ENCODE peak calls at places on chromosomes 2 and 18, in nine cellular contexts. L, N, H, M, K, E, Q, I and R are unnamed samples.

GRCh38 chr2:29502452-29502851 is 387.2 kb downstream of the CLIP4 start:
- DNase-seq in L (no peak), N (no peak), H (peak), M (no peak), K (no peak), E (no peak), Q (no peak), I (no peak), R (no peak)

GRCh38 chr2:19187323-19188020 is 171.0 kb downstream of the OSR1 start:
- DNase-seq in L (no peak), N (no peak), H (peak), M (no peak), K (no peak), E (no peak), Q (peak), I (no peak), R (no peak)

GRCh38 chr18:76457957-76458356 is 37.1 kb downstream of the ZNF516 start:
- DNase-seq in L (no peak), N (no peak), H (no peak), M (no peak), K (no peak), E (no peak), Q (no peak), I (no peak), R (no peak)

GRCh38 chr2:64695656-64696310 is 42.1 kb upstream of the SERTAD2 start:
- DNase-seq in L (no peak), N (no peak), H (no peak), M (no peak), K (no peak), E (no peak), Q (no peak), I (no peak), R (no peak)

GRCh38 chr18:59839241-59839640 is 60.6 kb upstream of the PMAIP1 start:
- DNase-seq in L (no peak), N (no peak), H (no peak), M (no peak), K (no peak), E (no peak), Q (no peak), I (no peak), R (no peak)

GRCh38 chr2:145931836-145932352 is 1412.0 kb upstream of the ZEB2 start:
- DNase-seq in L (no peak), N (no peak), H (no peak), M (no peak), K (no peak), E (no peak), Q (no peak), I (no peak), R (no peak)

GRCh38 chr18:47718646-47719045 is 211.8 kb downstream of the SMAD2 start:
- DNase-seq in L (no peak), N (no peak), H (no peak), M (no peak), K (no peak), E (no peak), Q (no peak), I (no peak), R (no peak)

GRCh38 chr2:225157052-225157451 is 114.8 kb upstream of the DOCK10 start:
- DNase-seq in L (no peak), N (no peak), H (no peak), M (no peak), K (no peak), E (no peak), Q (no peak), I (no peak), R (no peak)

GRCh38 chr2:230472619-230473018 is 56.6 kb downstream of the SP100 start:
- DNase-seq in L (no peak), N (no peak), H (peak), M (no peak), K (no peak), E (no peak), Q (peak), I (no peak), R (no peak)

GRCh38 chr2:120720176-120720575 is 15.5 kb upstream of the GLI2 start:
- DNase-seq in L (peak), N (no peak), H (no peak), M (no peak), K (no peak), E (no peak), Q (no peak), I (no peak), R (no peak)

GRCh38 chr2:54685263-54685775 is 38.1 kb upstream of the EML6 start:
- DNase-seq in L (no peak), N (no peak), H (no peak), M (no peak), K (no peak), E (no peak), Q (no peak), I (no peak), R (no peak)

GRCh38 chr2:150267651-150268415 is 219.6 kb downstream of the RND3 start:
- DNase-seq in L (no peak), N (no peak), H (peak), M (no peak), K (no peak), E (no peak), Q (no peak), I (no peak), R (no peak)

GRCh38 chr2:45287040-45287439 is 277.8 kb upstream of the SIX2 start:
- DNase-seq in L (no peak), N (no peak), H (no peak), M (no peak), K (no peak), E (no peak), Q (no peak), I (no peak), R (no peak)

GRCh38 chr2:30223413-30223874 is 7.9 kb upstream of the LBH start:
- DNase-seq in L (no peak), N (no peak), H (no peak), M (no peak), K (no peak), E (no peak), Q (no peak), I (no peak), R (no peak)

GRCh38 chr2:229870903-229871650 is 50.7 kb downstream of the TRIP12 start:
- DNase-seq in L (no peak), N (no peak), H (peak), M (no peak), K (no peak), E (no peak), Q (no peak), I (no peak), R (no peak)

GRCh38 chr2:58436842-58437241 is 195.7 kb upstream of the FANCL start:
- DNase-seq in L (no peak), N (no peak), H (peak), M (no peak), K (no peak), E (no peak), Q (no peak), I (no peak), R (no peak)

GRCh38 chr2:149155181-149155580 is 116.7 kb downstream of the LYPD6B start:
- DNase-seq in L (no peak), N (no peak), H (no peak), M (no peak), K (no peak), E (no peak), Q (no peak), I (no peak), R (no peak)

GRCh38 chr2:217418090-217418489 is 558.2 kb upstream of the TNP1 start:
- DNase-seq in L (no peak), N (no peak), H (no peak), M (no peak), K (no peak), E (no peak), Q (no peak), I (no peak), R (no peak)

GRCh38 chr18:50636366-50637057 is 76.6 kb downstream of the MAPK4 start:
- DNase-seq in L (no peak), N (no peak), H (no peak), M (no peak), K (no peak), E (no peak), Q (no peak), I (no peak), R (no peak)

GRCh38 chr2:158815650-158816049 is 20.5 kb downstream of the DAPL1 start:
- DNase-seq in L (no peak), N (no peak), H (no peak), M (no peak), K (no peak), E (no peak), Q (no peak), I (no peak), R (no peak)

GRCh38 chr2:85266424-85267041 is 61.3 kb downstream of the TGOLN2 start:
- DNase-seq in L (peak), N (peak), H (peak), M (peak), K (peak), E (peak), Q (peak), I (peak), R (peak)
- TF ChIP-seq CTCF in L (peak), N (peak), H (peak), M (peak), K (peak), E (peak), Q (peak), I (peak), R (peak)

GRCh38 chr2:135473567-135473966 is 57.5 kb downstream of the ZRANB3 start:
- DNase-seq in L (no peak), N (no peak), H (peak), M (no peak), K (no peak), E (no peak), Q (no peak), I (no peak), R (no peak)
- TF ChIP-seq CTCF in L (no peak), N (no peak), H (peak), M (no peak), K (no peak), E (peak), Q (peak), I (peak), R (no peak)

DNA sequence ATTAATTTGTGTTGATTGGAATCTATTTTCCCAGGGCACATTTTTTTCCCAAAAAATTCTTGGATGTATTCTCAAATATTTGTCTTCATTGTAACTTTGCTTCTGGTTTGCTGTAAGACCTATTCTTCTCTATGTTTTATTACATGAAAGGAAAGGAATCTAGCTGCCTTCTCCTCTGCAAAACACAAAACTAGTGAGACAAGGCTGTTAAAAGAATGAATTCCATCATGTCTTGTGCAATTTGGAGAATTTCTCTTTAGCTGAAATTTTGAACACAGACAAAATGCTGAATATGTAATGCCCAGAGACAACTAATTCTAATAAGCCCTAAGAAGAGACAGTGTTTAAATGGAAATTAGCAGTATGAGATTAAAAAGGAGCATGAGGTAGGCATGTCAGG is 275.9 kb downstream of the CDH20 start:
- DNase-seq in L (no peak), N (no peak), H (no peak), M (no peak), K (no peak), E (no peak), Q (no peak), I (no peak), R (no peak)
- TF ChIP-seq CTCF in L (no peak), N (no peak), H (no peak), M (no peak), K (no peak), E (no peak), Q (no peak), I (no peak), R (no peak)

GRCh38 chr2:15665067-15665942 is 73.6 kb downstream of the DDX1 start:
- DNase-seq in L (no peak), N (no peak), H (no peak), M (no peak), K (no peak), E (no peak), Q (no peak), I (no peak), R (no peak)
- TF ChIP-seq CTCF in L (no peak), N (no peak), H (no peak), M (no peak), K (no peak), E (no peak), Q (no peak), I (no peak), R (no peak)

GRCh38 chr2:204268971-204269370 is 276.3 kb upstream of the PARD3B start:
- DNase-seq in L (no peak), N (no peak), H (peak), M (no peak), K (no peak), E (no peak), Q (no peak), I (no peak), R (no peak)

GRCh38 chr2:204264746-204265145 is 280.5 kb upstream of the PARD3B start:
- DNase-seq in L (no peak), N (no peak), H (no peak), M (no peak), K (no peak), E (no peak), Q (no peak), I (no peak), R (no peak)

GRCh38 chr2:204272089-204272488 is 273.2 kb upstream of the PARD3B start:
- DNase-seq in L (no peak), N (no peak), H (no peak), M (no peak), K (no peak), E (no peak), Q (no peak), I (no peak), R (no peak)

GRCh38 chr2:204265701-204266310 is 279.5 kb upstream of the PARD3B start:
- DNase-seq in L (no peak), N (no peak), H (no peak), M (no peak), K (no peak), E (no peak), Q (no peak), I (no peak), R (no peak)

DNA sequence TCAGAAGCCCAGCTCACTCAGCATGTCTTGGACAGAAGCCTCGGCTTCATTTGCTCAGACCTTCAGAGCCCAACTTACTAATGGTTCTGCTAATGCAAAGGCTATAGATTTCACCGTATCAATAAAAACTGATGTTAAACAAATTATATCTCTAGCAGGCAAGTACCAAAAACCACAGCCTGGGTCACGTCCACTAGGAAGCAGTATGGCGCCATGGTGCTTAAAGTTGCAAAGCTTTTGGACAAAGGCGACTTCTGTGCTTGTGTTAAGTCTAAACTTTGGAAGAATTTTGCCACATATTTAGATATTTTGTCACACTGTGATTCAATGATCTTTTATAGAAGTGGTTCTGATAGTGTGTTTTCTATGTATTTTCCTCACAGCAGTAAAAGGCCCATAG is 276.8 kb upstream of the PARD3B start:
- DNase-seq in L (no peak), N (no peak), H (no peak), M (no peak), K (no peak), E (no peak), Q (no peak), I (no peak), R (no peak)
- TF ChIP-seq CTCF in L (no peak), N (no peak), H (no peak), M (no peak), K (no peak), E (no peak), Q (no peak), I (no peak), R (no peak)

GRCh38 chr18:23105030-23105429 is 30.3 kb upstream of the CABLES1 start:
- DNase-seq in L (no peak), N (no peak), H (peak), M (no peak), K (no peak), E (no peak), Q (peak), I (no peak), R (no peak)

GRCh38 chr18:23105581-23106219 is 29.6 kb upstream of the CABLES1 start:
- DNase-seq in L (peak), N (peak), H (peak), M (no peak), K (no peak), E (no peak), Q (peak), I (no peak), R (no peak)

GRCh38 chr18:23108496-23108895 is 26.8 kb upstream of the CABLES1 start:
- DNase-seq in L (no peak), N (no peak), H (no peak), M (no peak), K (no peak), E (no peak), Q (peak), I (no peak), R (no peak)

GRCh38 chr18:23107718-23108117 is 27.6 kb upstream of the CABLES1 start:
- DNase-seq in L (no peak), N (no peak), H (no peak), M (no peak), K (no peak), E (no peak), Q (no peak), I (no peak), R (no peak)

GRCh38 chr18:23106575-23106974 is 28.7 kb upstream of the CABLES1 start:
- DNase-seq in L (peak), N (peak), H (peak), M (no peak), K (no peak), E (no peak), Q (peak), I (no peak), R (no peak)
- TF ChIP-seq CTCF in L (no peak), N (no peak), H (no peak), M (no peak), K (no peak), E (no peak), Q (no peak), I (no peak), R (no peak)

GRCh38 chr2:15939556-15939853 is 845 bp upstream of the MYCN start:
- DNase-seq in L (no peak), N (peak), H (peak), M (no peak), K (peak), E (peak), Q (no peak), I (no peak), R (no peak)
- TF ChIP-seq CTCF in L (no peak), N (peak), H (no peak), M (no peak), K (peak), E (no peak), Q (no peak), I (no peak), R (no peak)

DNA sequence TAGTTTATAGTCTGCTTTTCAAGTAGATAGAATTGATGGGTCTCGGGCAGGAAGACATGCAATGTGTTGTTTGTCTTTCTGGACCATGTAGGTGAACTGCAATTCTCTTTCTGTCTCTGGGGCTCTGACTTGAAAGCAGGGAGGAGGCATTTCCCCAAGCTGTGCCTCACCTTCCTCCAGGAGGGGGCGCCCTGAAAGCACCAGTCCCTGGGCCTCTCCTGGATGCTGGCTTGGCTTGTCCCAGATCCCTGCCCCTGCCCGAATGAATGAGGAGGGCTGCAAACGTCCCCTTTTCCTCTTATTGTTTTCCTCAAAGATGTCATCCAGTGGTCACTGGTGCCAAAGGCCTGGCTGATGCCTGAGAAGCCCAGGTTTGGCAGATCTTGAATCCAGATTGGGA is 270.6 kb downstream of the CELF4 start:
- DNase-seq in L (no peak), N (no peak), H (peak), M (peak), K (no peak), E (no peak), Q (no peak), I (peak), R (no peak)
- TF ChIP-seq CTCF in L (no peak), N (no peak), H (peak), M (peak), K (no peak), E (peak), Q (peak), I (peak), R (no peak)

GRCh38 chr18:3236470-3236869 is 11.1 kb upstream of the MYL12A start:
- DNase-seq in L (no peak), N (no peak), H (peak), M (no peak), K (no peak), E (no peak), Q (peak), I (no peak), R (no peak)

GRCh38 chr18:3234457-3234856 is 13.1 kb upstream of the MYL12A start:
- DNase-seq in L (no peak), N (no peak), H (no peak), M (no peak), K (no peak), E (no peak), Q (no peak), I (no peak), R (no peak)

GRCh38 chr18:3233433-3234168 is 13.8 kb upstream of the MYOM1 start:
- DNase-seq in L (no peak), N (no peak), H (no peak), M (no peak), K (no peak), E (no peak), Q (no peak), I (no peak), R (no peak)

GRCh38 chr18:3235846-3236245 is 11.8 kb upstream of the MYL12A start:
- DNase-seq in L (no peak), N (no peak), H (no peak), M (no peak), K (no peak), E (no peak), Q (no peak), I (no peak), R (no peak)

GRCh38 chr18:3238742-3239141 is 8.9 kb upstream of the MYL12A start:
- DNase-seq in L (no peak), N (no peak), H (no peak), M (no peak), K (no peak), E (no peak), Q (no peak), I (no peak), R (no peak)
- TF ChIP-seq CTCF in L (no peak), N (no peak), H (peak), M (no peak), K (no peak), E (no peak), Q (peak), I (no peak), R (no peak)

DNA sequence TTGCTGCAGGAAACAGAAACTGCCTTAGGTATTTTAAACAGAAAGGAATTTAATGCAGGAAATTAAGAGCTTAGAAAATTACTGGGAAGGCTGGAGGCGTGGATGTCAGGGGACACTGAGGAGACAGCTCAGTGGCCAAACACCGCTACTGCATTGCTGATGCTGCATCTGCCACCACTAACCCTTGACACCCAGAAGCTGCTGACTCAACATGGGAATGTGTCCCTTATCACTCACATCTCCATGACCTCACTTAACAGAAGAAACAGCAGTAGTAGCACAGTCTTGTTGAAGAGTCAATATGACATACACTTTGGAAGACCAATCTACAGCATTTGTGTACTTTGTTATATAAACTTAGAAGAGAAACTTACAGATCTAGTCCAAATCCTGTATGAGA is 906.1 kb downstream of the SLC4A3 start:
- DNase-seq in L (no peak), N (no peak), H (peak), M (no peak), K (no peak), E (no peak), Q (peak), I (no peak), R (no peak)
- TF ChIP-seq CTCF in L (no peak), N (no peak), H (peak), M (no peak), K (no peak), E (no peak), Q (peak), I (peak), R (no peak)